ENCODE peak calls at places on chromosome 12, in eight cellular contexts. I is Karpas-422, H is GM12878, R is H9, U is mammary epithelial cell, P is MM.1S, O is HCT116, D is SK-N-SH. G is an unnamed sample.

GRCh38 chr12:103308396-103308795 is 187.4 kb downstream of the C12orf42 start:
- DNase-seq in R (no peak), D (no peak), U (peak; percentile 16), O (no peak), P (no peak), H (no peak), I (no peak), G (no peak)

GRCh38 chr12:109530301-109530685 is 43.0 kb downstream of the MMAB start:
- DNase-seq in I (no peak), R (no peak), D (no peak), P (no peak), U (no peak), O (no peak), H (no peak), G (no peak)

GRCh38 chr12:101459642-101460346 is 15.3 kb upstream of the SPIC start:
- DNase-seq in R (no peak), P (no peak), H (no peak), D (no peak), U (peak; percentile 6), O (peak; percentile 59), I (no peak), G (peak; percentile 42)

GRCh38 chr12:49057888-49058287 is 2.7 kb downstream of the KMT2D start:
- DNase-seq in I (peak; percentile 49), P (no peak), O (no peak), U (peak; percentile 7), R (no peak), D (peak; percentile 13), H (no peak), G (no peak)

GRCh38 chr12:116265361-116266128 is 11.9 kb downstream of the MED13L start:
- DNase-seq in D (no peak), I (no peak), P (no peak), H (no peak), O (no peak), R (no peak), U (no peak), G (no peak)

GRCh38 chr12:7131502-7131866 is 1.3 kb downstream of the CLSTN3 start:
- DNase-seq in I (peak; percentile 56), H (no peak), P (no peak), R (peak; percentile 61), U (no peak), O (no peak), D (peak; percentile 32), G (no peak)

GRCh38 chr12:93115646-93116045 is 186.6 kb upstream of the EEA1 start:
- DNase-seq in D (no peak), P (no peak), U (no peak), O (no peak), R (no peak), I (no peak), H (no peak), G (no peak)

GRCh38 chr12:83665755-83666154 is 979.0 kb downstream of the TMTC2 start:
- DNase-seq in P (no peak), I (no peak), R (no peak), D (no peak), O (no peak), H (no peak), U (no peak), G (no peak)

GRCh38 chr12:107921062-107921461 is 146.6 kb downstream of the ASCL4 start:
- DNase-seq in R (no peak), D (no peak), O (no peak), I (no peak), P (no peak), H (no peak), U (peak; percentile 37), G (no peak)

GRCh38 chr12:6936642-6937480 is 6.8 kb upstream of the RNU7-1 start:
- DNase-seq in U (no peak), P (no peak), R (peak; percentile 85), O (no peak), H (no peak), D (peak; percentile 51), I (peak; percentile 86), G (no peak)

GRCh38 chr12:12804011-12804410 is 9.1 kb upstream of the DDX47 start:
- DNase-seq in R (no peak), D (no peak), P (no peak), H (no peak), I (no peak), U (peak; percentile 84), O (no peak), G (peak; percentile 44)

GRCh38 chr12:119959435-119959834 is 29.6 kb upstream of the BICDL1 start:
- DNase-seq in I (no peak), R (no peak), H (no peak), P (no peak), O (no peak), D (no peak), U (no peak), G (no peak)

GRCh38 chr12:88418856-88419497 is 161.3 kb downstream of the KITLG start:
- DNase-seq in H (no peak), R (no peak), D (no peak), O (no peak), U (no peak), P (no peak), I (no peak), G (no peak)

GRCh38 chr12:48978291-48978740 is at the start of gene WNT1:
- DNase-seq in U (no peak), O (no peak), H (no peak), P (no peak), I (no peak), R (no peak), D (peak; percentile 68), G (no peak)

GRCh38 chr12:127284021-127284420 is 982.9 kb upstream of the TMEM132C start:
- DNase-seq in H (no peak), U (no peak), O (no peak), R (no peak), I (no peak), D (no peak), P (no peak), G (no peak)

GRCh38 chr12:97960741-97961608 is 498.4 kb downstream of the RMST start:
- DNase-seq in H (peak; percentile 3), D (peak; percentile 19), O (peak; percentile 8), I (peak; percentile 77), R (peak; percentile 63), U (peak; percentile 30), P (peak; percentile 51), G (peak; percentile 47)

GRCh38 chr12:119857036-119857435 is 20.1 kb downstream of the CIT start:
- DNase-seq in H (no peak), I (no peak), R (no peak), O (no peak), D (no peak), P (no peak), U (no peak), G (no peak)

GRCh38 chr12:32457251-32458025 is 58.1 kb downstream of the FGD4 start:
- DNase-seq in O (no peak), H (no peak), D (no peak), R (no peak), P (peak; percentile 21), U (no peak), I (no peak), G (no peak)

DNA sequence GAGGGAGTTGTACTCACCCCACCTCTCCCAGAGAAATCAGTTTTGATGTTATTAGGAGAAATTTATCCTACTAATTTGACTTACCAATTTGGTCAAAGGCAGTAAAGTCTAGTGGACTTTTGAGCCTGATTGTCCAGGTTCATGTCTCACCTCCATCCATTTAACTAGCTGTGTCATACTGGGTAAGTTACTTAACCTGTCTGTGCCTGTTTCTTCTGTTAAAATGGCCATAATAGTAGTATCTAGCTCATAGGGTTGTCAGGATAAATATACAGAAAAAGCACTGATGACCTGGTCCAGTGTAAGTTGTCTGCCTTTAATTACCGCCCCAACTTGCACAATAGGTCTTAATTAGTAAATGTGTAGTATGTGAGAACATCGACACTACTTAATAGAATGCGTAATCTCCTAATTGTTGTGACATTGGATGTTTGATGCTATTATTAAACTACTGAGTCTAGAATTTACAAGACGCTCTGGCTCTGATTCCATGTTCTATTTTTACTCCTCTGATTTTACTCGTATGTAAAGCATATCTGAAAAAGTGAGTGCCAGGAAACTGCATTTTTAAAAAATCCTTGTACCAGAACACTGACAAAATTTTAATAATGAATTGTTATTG is 1.5 kb downstream of the RAB21 start:
- DNase-seq in I (no peak), D (no peak), H (no peak), P (no peak), O (no peak), U (peak; percentile 24), R (no peak), G (no peak)
- H2AFZ ChIP-seq in I (no peak overlapping the region), D (no peak overlapping the region), H (no peak overlapping the region), P (no peak overlapping the region), O (no peak overlapping the region), U (peak overlapping the region; percentile 97), R (no peak overlapping the region), G (no peak overlapping the region)

GRCh38 chr12:114479831-114480230 is 73.9 kb upstream of the TBX5 start:
- DNase-seq in R (peak; percentile 72), H (no peak), I (no peak), P (no peak), U (no peak), O (no peak), D (no peak), G (peak; percentile 31)

GRCh38 chr12:114480309-114481199 is 74.6 kb upstream of the TBX5 start:
- DNase-seq in O (no peak), R (peak; percentile 43), H (no peak), U (peak; percentile 30), I (no peak), P (no peak), D (no peak), G (peak; percentile 29)

GRCh38 chr12:114483996-114484395 is 78.1 kb upstream of the TBX5 start:
- DNase-seq in H (no peak), U (no peak), P (no peak), R (no peak), I (no peak), D (no peak), O (no peak), G (no peak)

GRCh38 chr12:114478891-114479290 is 72.9 kb upstream of the TBX5 start:
- DNase-seq in I (no peak), O (no peak), P (no peak), H (no peak), R (no peak), D (no peak), U (no peak), G (no peak)

GRCh38 chr12:114481200-114481535 is 75.2 kb upstream of the TBX5 start:
- DNase-seq in H (no peak), D (no peak), U (no peak), R (peak; percentile 41), P (no peak), I (no peak), O (no peak), G (no peak)
- H3K27me3 ChIP-seq in H (peaks cover 7% of the 10 kb centered on the region), D (peaks cover 55% of the 10 kb centered on the region), U (peaks cover 16% of the 10 kb centered on the region), R (peaks cover 35% of the 10 kb centered on the region), P (peaks cover 4% of the 10 kb centered on the region), I (no peaks in the 10 kb centered on the region), O (peaks cover 72% of the 10 kb centered on the region), G (peaks cover 71% of the 10 kb centered on the region)

GRCh38 chr12:42104087-42104486 is 40.6 kb downstream of the GXYLT1 start:
- DNase-seq in I (peak; percentile 47), O (no peak), P (no peak), R (no peak), H (no peak), U (no peak), D (no peak), G (no peak)
- H2AFZ ChIP-seq in I (no peak overlapping the region), O (no peak overlapping the region), P (no peak overlapping the region), R (no peak overlapping the region), H (no peak overlapping the region), U (no peak overlapping the region), D (no peak overlapping the region), G (no peak overlapping the region)

DNA sequence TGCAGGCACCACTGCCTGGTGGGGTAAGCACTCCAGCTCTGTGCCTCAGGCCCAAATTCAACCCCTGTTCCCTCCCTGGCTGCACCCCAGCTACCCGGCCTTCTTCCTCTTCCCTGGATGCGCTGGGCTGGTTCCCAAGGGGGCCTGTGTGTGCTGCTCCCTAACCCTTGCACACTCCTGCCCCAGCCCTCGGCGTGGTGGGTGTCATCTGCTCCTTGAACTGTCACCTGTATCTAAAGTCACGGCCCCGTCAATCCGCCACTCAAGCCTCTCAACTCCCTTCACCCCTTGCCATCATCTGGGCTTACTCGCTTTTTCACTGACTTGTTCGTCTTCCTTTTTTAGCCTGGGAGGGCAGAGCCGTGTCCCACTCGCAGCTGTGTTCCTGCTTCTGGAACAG is 138.8 kb downstream of the PIWIL1 start:
- DNase-seq in I (no peak), H (no peak), D (no peak), U (no peak), P (no peak), R (no peak), O (no peak), G (no peak)
- H3K27me3 ChIP-seq in I (no peaks in the 10 kb centered on the region), H (no peaks in the 10 kb centered on the region), D (no peaks in the 10 kb centered on the region), U (no peaks in the 10 kb centered on the region), P (no peaks in the 10 kb centered on the region), R (no peaks in the 10 kb centered on the region), O (peaks cover 4% of the 10 kb centered on the region), G (no peaks in the 10 kb centered on the region)

G was measured in hepatocyte.